ENCODE peak calls at places on chromosomes 6 and 20, in nine cellular contexts. One of them, this sample, is unnamed.

GRCh38 chr6:89145461-89145961 is 344 bp upstream of the PM20D2 start:
- DNase-seq in CD8-positive, alpha-beta T cell: peak
- DNase-seq in AG04449: no peak
- DNase-seq in fibroblast of the aortic adventitia: peak
- DNase-seq in endodermal cell: no peak
- DNase-seq in lower leg skin: no peak
- DNase-seq in PC-3: peak
- DNase-seq in tibial artery: no peak
- DNase-seq in fibroblast of mammary gland: peak
- DNase-seq in this sample: no peak

GRCh38 chr6:166257911-166258318 is 50.3 kb downstream of the PRR18 start:
- DNase-seq in CD8-positive, alpha-beta T cell: peak
- DNase-seq in AG04449: no peak
- DNase-seq in fibroblast of the aortic adventitia: no peak
- DNase-seq in endodermal cell: no peak
- DNase-seq in lower leg skin: no peak
- DNase-seq in PC-3: peak
- DNase-seq in tibial artery: no peak
- DNase-seq in fibroblast of mammary gland: no peak
- DNase-seq in this sample: no peak

GRCh38 chr6:109447878-109448555 is 7.5 kb downstream of the SMPD2 start:
- DNase-seq in CD8-positive, alpha-beta T cell: no peak
- DNase-seq in AG04449: no peak
- DNase-seq in fibroblast of the aortic adventitia: no peak
- DNase-seq in endodermal cell: no peak
- DNase-seq in lower leg skin: peak
- DNase-seq in PC-3: no peak
- DNase-seq in tibial artery: no peak
- DNase-seq in fibroblast of mammary gland: peak
- DNase-seq in this sample: no peak

GRCh38 chr6:104789770-104790190 is 69.9 kb downstream of the HACE1 start:
- DNase-seq in CD8-positive, alpha-beta T cell: no peak
- DNase-seq in AG04449: peak
- DNase-seq in fibroblast of the aortic adventitia: peak
- DNase-seq in endodermal cell: no peak
- DNase-seq in lower leg skin: no peak
- DNase-seq in PC-3: peak
- DNase-seq in tibial artery: no peak
- DNase-seq in fibroblast of mammary gland: peak
- DNase-seq in this sample: no peak

GRCh38 chr20:62008643-62009183 is 57.0 kb downstream of the TAF4 start:
- DNase-seq in CD8-positive, alpha-beta T cell: no peak
- DNase-seq in AG04449: no peak
- DNase-seq in fibroblast of the aortic adventitia: no peak
- DNase-seq in endodermal cell: no peak
- DNase-seq in lower leg skin: no peak
- DNase-seq in PC-3: no peak
- DNase-seq in tibial artery: no peak
- DNase-seq in fibroblast of mammary gland: no peak
- DNase-seq in this sample: no peak

GRCh38 chr6:28401172-28401571 is 1.6 kb upstream of the ZSCAN12 start:
- DNase-seq in CD8-positive, alpha-beta T cell: no peak
- DNase-seq in AG04449: no peak
- DNase-seq in fibroblast of the aortic adventitia: peak
- DNase-seq in endodermal cell: no peak
- DNase-seq in lower leg skin: no peak
- DNase-seq in PC-3: peak
- DNase-seq in tibial artery: no peak
- DNase-seq in fibroblast of mammary gland: peak
- DNase-seq in this sample: no peak

GRCh38 chr6:112366695-112367546 is 19.8 kb downstream of the RFPL4B start:
- DNase-seq in CD8-positive, alpha-beta T cell: no peak
- DNase-seq in AG04449: no peak
- DNase-seq in fibroblast of the aortic adventitia: no peak
- DNase-seq in endodermal cell: no peak
- DNase-seq in lower leg skin: no peak
- DNase-seq in PC-3: no peak
- DNase-seq in tibial artery: no peak
- DNase-seq in fibroblast of mammary gland: no peak
- DNase-seq in this sample: no peak

GRCh38 chr6:85449818-85450577 is at the start of gene NT5E:
- DNase-seq in CD8-positive, alpha-beta T cell: peak
- DNase-seq in AG04449: no peak
- DNase-seq in fibroblast of the aortic adventitia: peak
- DNase-seq in endodermal cell: peak
- DNase-seq in lower leg skin: peak
- DNase-seq in PC-3: peak
- DNase-seq in tibial artery: peak
- DNase-seq in fibroblast of mammary gland: peak
- DNase-seq in this sample: no peak

GRCh38 chr6:25582101-25582500 is 69.9 kb upstream of the SCGN start:
- DNase-seq in CD8-positive, alpha-beta T cell: no peak
- DNase-seq in AG04449: no peak
- DNase-seq in fibroblast of the aortic adventitia: no peak
- DNase-seq in endodermal cell: no peak
- DNase-seq in lower leg skin: no peak
- DNase-seq in PC-3: peak
- DNase-seq in tibial artery: no peak
- DNase-seq in fibroblast of mammary gland: no peak
- DNase-seq in this sample: no peak

GRCh38 chr6:35084511-35085203 is 56.5 kb downstream of the TCP11 start:
- DNase-seq in CD8-positive, alpha-beta T cell: no peak
- DNase-seq in AG04449: no peak
- DNase-seq in fibroblast of the aortic adventitia: no peak
- DNase-seq in endodermal cell: peak
- DNase-seq in lower leg skin: no peak
- DNase-seq in PC-3: no peak
- DNase-seq in tibial artery: peak
- DNase-seq in fibroblast of mammary gland: no peak
- DNase-seq in this sample: no peak

GRCh38 chr6:41970436-41970846 is 28.8 kb upstream of the CCND3 start:
- DNase-seq in CD8-positive, alpha-beta T cell: no peak
- DNase-seq in AG04449: no peak
- DNase-seq in fibroblast of the aortic adventitia: peak
- DNase-seq in endodermal cell: no peak
- DNase-seq in lower leg skin: peak
- DNase-seq in PC-3: no peak
- DNase-seq in tibial artery: peak
- DNase-seq in fibroblast of mammary gland: peak
- DNase-seq in this sample: no peak

GRCh38 chr20:57829805-57830514 is 120.1 kb upstream of the PMEPA1 start:
- DNase-seq in CD8-positive, alpha-beta T cell: no peak
- DNase-seq in AG04449: no peak
- DNase-seq in fibroblast of the aortic adventitia: no peak
- DNase-seq in endodermal cell: peak
- DNase-seq in lower leg skin: no peak
- DNase-seq in PC-3: no peak
- DNase-seq in tibial artery: peak
- DNase-seq in fibroblast of mammary gland: no peak
- DNase-seq in this sample: no peak

GRCh38 chr20:49964964-49965780 is 17.6 kb upstream of the SNAI1 start:
- DNase-seq in CD8-positive, alpha-beta T cell: no peak
- DNase-seq in AG04449: no peak
- DNase-seq in fibroblast of the aortic adventitia: peak
- DNase-seq in endodermal cell: peak
- DNase-seq in lower leg skin: no peak
- DNase-seq in PC-3: peak
- DNase-seq in tibial artery: no peak
- DNase-seq in fibroblast of mammary gland: no peak
- DNase-seq in this sample: no peak

GRCh38 chr20:37344506-37345338 is 1.2 kb upstream of the SRC start:
- DNase-seq in CD8-positive, alpha-beta T cell: no peak
- DNase-seq in AG04449: no peak
- DNase-seq in fibroblast of the aortic adventitia: no peak
- DNase-seq in endodermal cell: peak
- DNase-seq in lower leg skin: no peak
- DNase-seq in PC-3: peak
- DNase-seq in tibial artery: peak
- DNase-seq in fibroblast of mammary gland: no peak
- DNase-seq in this sample: no peak

GRCh38 chr6:157187182-157188093 is 135.9 kb downstream of the TMEM242 start:
- DNase-seq in CD8-positive, alpha-beta T cell: no peak
- DNase-seq in AG04449: no peak
- DNase-seq in fibroblast of the aortic adventitia: peak
- DNase-seq in endodermal cell: no peak
- DNase-seq in lower leg skin: no peak
- DNase-seq in PC-3: peak
- DNase-seq in tibial artery: no peak
- DNase-seq in fibroblast of mammary gland: no peak
- DNase-seq in this sample: no peak

GRCh38 chr20:46590453-46590852 is 40.0 kb upstream of the OCSTAMP start:
- DNase-seq in CD8-positive, alpha-beta T cell: no peak
- DNase-seq in AG04449: no peak
- DNase-seq in fibroblast of the aortic adventitia: peak
- DNase-seq in endodermal cell: no peak
- DNase-seq in lower leg skin: no peak
- DNase-seq in PC-3: peak
- DNase-seq in tibial artery: no peak
- DNase-seq in fibroblast of mammary gland: no peak
- DNase-seq in this sample: no peak

GRCh38 chr6:44667668-44668390 is 280.3 kb downstream of the CDC5L start:
- DNase-seq in CD8-positive, alpha-beta T cell: no peak
- DNase-seq in AG04449: no peak
- DNase-seq in fibroblast of the aortic adventitia: no peak
- DNase-seq in endodermal cell: peak
- DNase-seq in lower leg skin: no peak
- DNase-seq in PC-3: peak
- DNase-seq in tibial artery: no peak
- DNase-seq in fibroblast of mammary gland: no peak
- DNase-seq in this sample: no peak

GRCh38 chr6:166520905-166521834 is 65.3 kb downstream of the RAMACL start:
- DNase-seq in CD8-positive, alpha-beta T cell: no peak
- DNase-seq in AG04449: no peak
- DNase-seq in fibroblast of the aortic adventitia: no peak
- DNase-seq in endodermal cell: no peak
- DNase-seq in lower leg skin: no peak
- DNase-seq in PC-3: no peak
- DNase-seq in tibial artery: no peak
- DNase-seq in fibroblast of mammary gland: peak
- DNase-seq in this sample: no peak

GRCh38 chr6:52548353-52548713 is 28.5 kb downstream of the TRAM2 start:
- DNase-seq in CD8-positive, alpha-beta T cell: no peak
- DNase-seq in AG04449: no peak
- DNase-seq in fibroblast of the aortic adventitia: no peak
- DNase-seq in endodermal cell: no peak
- DNase-seq in lower leg skin: no peak
- DNase-seq in PC-3: no peak
- DNase-seq in tibial artery: no peak
- DNase-seq in fibroblast of mammary gland: peak
- DNase-seq in this sample: no peak
- H3K4me3 ChIP-seq in CD8-positive, alpha-beta T cell: no peak
- H3K4me3 ChIP-seq in AG04449: no peak
- H3K4me3 ChIP-seq in fibroblast of the aortic adventitia: no peak
- H3K4me3 ChIP-seq in endodermal cell: no peak
- H3K4me3 ChIP-seq in lower leg skin: no peak
- H3K4me3 ChIP-seq in PC-3: no peak
- H3K4me3 ChIP-seq in tibial artery: no peak
- H3K4me3 ChIP-seq in fibroblast of mammary gland: no peak
- H3K4me3 ChIP-seq in this sample: no peak

GRCh38 chr6:122376246-122376645 is 23.2 kb upstream of the HSF2 start:
- DNase-seq in CD8-positive, alpha-beta T cell: no peak
- DNase-seq in AG04449: no peak
- DNase-seq in fibroblast of the aortic adventitia: no peak
- DNase-seq in endodermal cell: no peak
- DNase-seq in lower leg skin: no peak
- DNase-seq in PC-3: no peak
- DNase-seq in tibial artery: no peak
- DNase-seq in fibroblast of mammary gland: no peak
- DNase-seq in this sample: no peak

GRCh38 chr6:122374307-122374706 is 25.1 kb upstream of the HSF2 start:
- DNase-seq in CD8-positive, alpha-beta T cell: no peak
- DNase-seq in AG04449: no peak
- DNase-seq in fibroblast of the aortic adventitia: no peak
- DNase-seq in endodermal cell: no peak
- DNase-seq in lower leg skin: no peak
- DNase-seq in PC-3: no peak
- DNase-seq in tibial artery: no peak
- DNase-seq in fibroblast of mammary gland: no peak
- DNase-seq in this sample: no peak

DNA sequence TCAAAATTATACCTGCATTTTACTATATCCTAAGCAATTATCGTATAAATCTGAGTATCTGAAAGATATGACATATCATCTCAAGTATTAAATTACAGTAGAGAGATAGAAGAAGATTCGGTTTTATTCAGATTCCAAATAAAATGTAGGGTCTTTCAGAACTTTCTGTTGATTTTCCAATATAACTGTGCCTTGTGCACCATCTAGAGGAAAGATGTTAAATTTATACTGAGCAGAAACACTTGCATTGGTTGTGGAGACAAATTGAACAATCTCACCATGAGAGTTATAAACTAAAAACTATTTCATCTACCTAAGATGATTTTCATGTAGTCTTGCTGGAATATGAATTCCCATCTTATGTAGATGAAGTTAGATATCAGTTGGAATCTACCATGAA is 26.8 kb upstream of the HSF2 start:
- DNase-seq in CD8-positive, alpha-beta T cell: no peak
- DNase-seq in AG04449: no peak
- DNase-seq in fibroblast of the aortic adventitia: peak
- DNase-seq in endodermal cell: no peak
- DNase-seq in lower leg skin: no peak
- DNase-seq in PC-3: no peak
- DNase-seq in tibial artery: no peak
- DNase-seq in fibroblast of mammary gland: peak
- DNase-seq in this sample: no peak
- TF ChIP-seq CTCF in CD8-positive, alpha-beta T cell: no peak
- TF ChIP-seq CTCF in AG04449: no peak
- TF ChIP-seq CTCF in fibroblast of the aortic adventitia: peak
- TF ChIP-seq CTCF in endodermal cell: peak
- TF ChIP-seq CTCF in lower leg skin: no peak
- TF ChIP-seq CTCF in PC-3: peak
- TF ChIP-seq CTCF in tibial artery: no peak
- TF ChIP-seq CTCF in fibroblast of mammary gland: peak
- TF ChIP-seq CTCF in this sample: peak

GRCh38 chr20:33817411-33817810 is 6.3 kb downstream of the CHMP4B start:
- DNase-seq in CD8-positive, alpha-beta T cell: no peak
- DNase-seq in AG04449: no peak
- DNase-seq in fibroblast of the aortic adventitia: no peak
- DNase-seq in endodermal cell: no peak
- DNase-seq in lower leg skin: no peak
- DNase-seq in PC-3: no peak
- DNase-seq in tibial artery: no peak
- DNase-seq in fibroblast of mammary gland: no peak
- DNase-seq in this sample: no peak
- H3K4me3 ChIP-seq in CD8-positive, alpha-beta T cell: no peak
- H3K4me3 ChIP-seq in AG04449: no peak
- H3K4me3 ChIP-seq in fibroblast of the aortic adventitia: no peak
- H3K4me3 ChIP-seq in endodermal cell: no peak
- H3K4me3 ChIP-seq in lower leg skin: no peak
- H3K4me3 ChIP-seq in PC-3: no peak
- H3K4me3 ChIP-seq in tibial artery: no peak
- H3K4me3 ChIP-seq in fibroblast of mammary gland: no peak
- H3K4me3 ChIP-seq in this sample: no peak

DNA sequence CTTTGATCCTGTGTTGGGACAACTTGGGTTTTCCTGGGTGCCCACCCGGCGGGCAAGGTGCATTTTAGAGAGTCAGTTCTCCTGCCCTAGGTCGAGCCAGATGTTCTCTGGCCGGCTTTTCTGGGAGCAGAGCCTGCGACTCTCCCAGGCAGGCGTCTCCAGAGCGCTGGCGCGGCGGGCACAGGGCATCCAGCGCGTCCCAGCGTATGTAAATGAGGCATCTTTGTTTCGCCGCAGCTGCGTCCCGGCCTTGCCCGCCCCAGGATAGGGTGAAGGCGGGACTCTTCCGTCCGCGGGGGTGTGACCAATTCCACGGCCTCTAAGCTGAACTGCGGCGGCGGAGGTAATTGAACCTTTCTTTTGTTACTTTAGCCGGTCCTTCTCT is 9.1 kb downstream of the GRIK2 start:
- DNase-seq in CD8-positive, alpha-beta T cell: no peak
- DNase-seq in AG04449: no peak
- DNase-seq in fibroblast of the aortic adventitia: no peak
- DNase-seq in endodermal cell: peak
- DNase-seq in lower leg skin: no peak
- DNase-seq in PC-3: no peak
- DNase-seq in tibial artery: no peak
- DNase-seq in fibroblast of mammary gland: no peak
- DNase-seq in this sample: no peak
- TF ChIP-seq CTCF in CD8-positive, alpha-beta T cell: no peak
- TF ChIP-seq CTCF in AG04449: no peak
- TF ChIP-seq CTCF in fibroblast of the aortic adventitia: no peak
- TF ChIP-seq CTCF in endodermal cell: no peak
- TF ChIP-seq CTCF in lower leg skin: no peak
- TF ChIP-seq CTCF in PC-3: no peak
- TF ChIP-seq CTCF in tibial artery: no peak
- TF ChIP-seq CTCF in fibroblast of mammary gland: no peak
- TF ChIP-seq CTCF in this sample: no peak

This sample was measured in retinal pigment epithelial cell.